ENCODE peak calls at places on chromosomes 13 and 19, in eight cellular contexts. One of them, this sample, is unnamed.

GRCh38 chr13:69857188-69857821 is 250.3 kb upstream of the ATXN8OS start:
- DNase-seq in lower leg skin: no peak
- DNase-seq in endothelial cell: no peak
- DNase-seq in cardiac muscle cell: peak
- DNase-seq in pancreas: no peak
- DNase-seq in neural crest cell: no peak
- DNase-seq in activated CD8-positive, alpha-beta T cell treated with anti-CD3 and anti-CD28 coated beads for 36 hours: no peak
- DNase-seq in WERI-Rb-1: no peak
- DNase-seq in this sample: no peak

GRCh38 chr13:44710576-44710975 is 134.4 kb upstream of the TSC22D1 start:
- DNase-seq in pancreas: no peak
- DNase-seq in cardiac muscle cell: no peak
- DNase-seq in lower leg skin: no peak
- DNase-seq in activated CD8-positive, alpha-beta T cell treated with anti-CD3 and anti-CD28 coated beads for 36 hours: peak
- DNase-seq in endothelial cell: no peak
- DNase-seq in neural crest cell: no peak
- DNase-seq in WERI-Rb-1: no peak
- DNase-seq in this sample: no peak

GRCh38 chr19:7970716-7971448 is 27.4 kb upstream of the TIMM44 start:
- DNase-seq in cardiac muscle cell: peak
- DNase-seq in WERI-Rb-1: peak
- DNase-seq in neural crest cell: peak
- DNase-seq in endothelial cell: peak
- DNase-seq in lower leg skin: no peak
- DNase-seq in activated CD8-positive, alpha-beta T cell treated with anti-CD3 and anti-CD28 coated beads for 36 hours: peak
- DNase-seq in pancreas: no peak
- DNase-seq in this sample: no peak

GRCh38 chr19:45498411-45499195 is at the start of gene PPM1N:
- DNase-seq in cardiac muscle cell: peak
- DNase-seq in activated CD8-positive, alpha-beta T cell treated with anti-CD3 and anti-CD28 coated beads for 36 hours: peak
- DNase-seq in pancreas: no peak
- DNase-seq in lower leg skin: no peak
- DNase-seq in WERI-Rb-1: peak
- DNase-seq in neural crest cell: peak
- DNase-seq in endothelial cell: peak
- DNase-seq in this sample: no peak

GRCh38 chr19:19704836-19705235 is 28.1 kb downstream of the ZNF14 start:
- DNase-seq in endothelial cell: no peak
- DNase-seq in pancreas: no peak
- DNase-seq in cardiac muscle cell: no peak
- DNase-seq in lower leg skin: no peak
- DNase-seq in neural crest cell: no peak
- DNase-seq in WERI-Rb-1: no peak
- DNase-seq in activated CD8-positive, alpha-beta T cell treated with anti-CD3 and anti-CD28 coated beads for 36 hours: no peak
- DNase-seq in this sample: peak

GRCh38 chr13:74755065-74755464 is 620.9 kb upstream of the KLF12 start:
- DNase-seq in activated CD8-positive, alpha-beta T cell treated with anti-CD3 and anti-CD28 coated beads for 36 hours: no peak
- DNase-seq in pancreas: no peak
- DNase-seq in WERI-Rb-1: no peak
- DNase-seq in cardiac muscle cell: no peak
- DNase-seq in endothelial cell: no peak
- DNase-seq in lower leg skin: no peak
- DNase-seq in neural crest cell: no peak
- DNase-seq in this sample: no peak

GRCh38 chr13:23377603-23378002 is 55.9 kb downstream of the SACS start:
- DNase-seq in endothelial cell: no peak
- DNase-seq in WERI-Rb-1: no peak
- DNase-seq in pancreas: no peak
- DNase-seq in lower leg skin: no peak
- DNase-seq in neural crest cell: no peak
- DNase-seq in activated CD8-positive, alpha-beta T cell treated with anti-CD3 and anti-CD28 coated beads for 36 hours: no peak
- DNase-seq in cardiac muscle cell: no peak
- DNase-seq in this sample: no peak

GRCh38 chr13:71459708-71460107 is 407.3 kb downstream of the DACH1 start:
- DNase-seq in lower leg skin: no peak
- DNase-seq in activated CD8-positive, alpha-beta T cell treated with anti-CD3 and anti-CD28 coated beads for 36 hours: no peak
- DNase-seq in WERI-Rb-1: no peak
- DNase-seq in neural crest cell: no peak
- DNase-seq in cardiac muscle cell: no peak
- DNase-seq in pancreas: no peak
- DNase-seq in endothelial cell: no peak
- DNase-seq in this sample: no peak

GRCh38 chr13:53513199-53513598 is 484.6 kb downstream of the OLFM4 start:
- DNase-seq in WERI-Rb-1: no peak
- DNase-seq in neural crest cell: no peak
- DNase-seq in cardiac muscle cell: no peak
- DNase-seq in pancreas: no peak
- DNase-seq in activated CD8-positive, alpha-beta T cell treated with anti-CD3 and anti-CD28 coated beads for 36 hours: no peak
- DNase-seq in lower leg skin: no peak
- DNase-seq in endothelial cell: no peak
- DNase-seq in this sample: no peak

GRCh38 chr13:107203146-107203847 is 635.4 kb upstream of the ARGLU1 start:
- DNase-seq in lower leg skin: no peak
- DNase-seq in WERI-Rb-1: peak
- DNase-seq in pancreas: no peak
- DNase-seq in neural crest cell: peak
- DNase-seq in cardiac muscle cell: peak
- DNase-seq in activated CD8-positive, alpha-beta T cell treated with anti-CD3 and anti-CD28 coated beads for 36 hours: no peak
- DNase-seq in endothelial cell: peak
- DNase-seq in this sample: no peak

GRCh38 chr13:99123101-99124045 is 77.3 kb upstream of the UBAC2 start:
- DNase-seq in pancreas: no peak
- DNase-seq in lower leg skin: no peak
- DNase-seq in cardiac muscle cell: no peak
- DNase-seq in WERI-Rb-1: no peak
- DNase-seq in endothelial cell: no peak
- DNase-seq in activated CD8-positive, alpha-beta T cell treated with anti-CD3 and anti-CD28 coated beads for 36 hours: no peak
- DNase-seq in neural crest cell: no peak
- DNase-seq in this sample: peak

GRCh38 chr19:48006762-48007161 is 12.3 kb downstream of the ELSPBP1 start:
- DNase-seq in neural crest cell: no peak
- DNase-seq in cardiac muscle cell: no peak
- DNase-seq in endothelial cell: no peak
- DNase-seq in lower leg skin: no peak
- DNase-seq in activated CD8-positive, alpha-beta T cell treated with anti-CD3 and anti-CD28 coated beads for 36 hours: peak
- DNase-seq in pancreas: no peak
- DNase-seq in WERI-Rb-1: no peak
- DNase-seq in this sample: no peak

GRCh38 chr13:42312817-42313431 is 41.0 kb downstream of the AKAP11 start:
- DNase-seq in endothelial cell: no peak
- DNase-seq in WERI-Rb-1: no peak
- DNase-seq in pancreas: no peak
- DNase-seq in activated CD8-positive, alpha-beta T cell treated with anti-CD3 and anti-CD28 coated beads for 36 hours: no peak
- DNase-seq in cardiac muscle cell: no peak
- DNase-seq in neural crest cell: no peak
- DNase-seq in lower leg skin: no peak
- DNase-seq in this sample: no peak

GRCh38 chr13:24264976-24265375 is 44.4 kb upstream of the C1QTNF9 start:
- DNase-seq in cardiac muscle cell: no peak
- DNase-seq in pancreas: no peak
- DNase-seq in lower leg skin: no peak
- DNase-seq in neural crest cell: no peak
- DNase-seq in activated CD8-positive, alpha-beta T cell treated with anti-CD3 and anti-CD28 coated beads for 36 hours: peak
- DNase-seq in endothelial cell: no peak
- DNase-seq in WERI-Rb-1: no peak
- DNase-seq in this sample: peak

GRCh38 chr13:113579686-113580085 is 4.9 kb upstream of the TFDP1 start:
- DNase-seq in WERI-Rb-1: peak
- DNase-seq in endothelial cell: no peak
- DNase-seq in cardiac muscle cell: no peak
- DNase-seq in pancreas: no peak
- DNase-seq in lower leg skin: no peak
- DNase-seq in activated CD8-positive, alpha-beta T cell treated with anti-CD3 and anti-CD28 coated beads for 36 hours: no peak
- DNase-seq in neural crest cell: no peak
- DNase-seq in this sample: peak

GRCh38 chr13:43389573-43389972 is 366.2 kb downstream of the DNAJC15 start:
- DNase-seq in endothelial cell: no peak
- DNase-seq in activated CD8-positive, alpha-beta T cell treated with anti-CD3 and anti-CD28 coated beads for 36 hours: no peak
- DNase-seq in cardiac muscle cell: no peak
- DNase-seq in WERI-Rb-1: no peak
- DNase-seq in neural crest cell: no peak
- DNase-seq in pancreas: no peak
- DNase-seq in lower leg skin: no peak
- DNase-seq in this sample: no peak

GRCh38 chr19:48169974-48170803 is at the start of the genes LIG1 and ZSWIM9:
- DNase-seq in lower leg skin: peak
- DNase-seq in neural crest cell: peak
- DNase-seq in pancreas: peak
- DNase-seq in WERI-Rb-1: peak
- DNase-seq in cardiac muscle cell: peak
- DNase-seq in activated CD8-positive, alpha-beta T cell treated with anti-CD3 and anti-CD28 coated beads for 36 hours: peak
- DNase-seq in endothelial cell: peak
- DNase-seq in this sample: peak

GRCh38 chr13:102962430-102962829 is 103.8 kb downstream of the SLC10A2 start:
- DNase-seq in activated CD8-positive, alpha-beta T cell treated with anti-CD3 and anti-CD28 coated beads for 36 hours: no peak
- DNase-seq in endothelial cell: no peak
- DNase-seq in WERI-Rb-1: no peak
- DNase-seq in pancreas: no peak
- DNase-seq in lower leg skin: no peak
- DNase-seq in cardiac muscle cell: no peak
- DNase-seq in neural crest cell: no peak
- DNase-seq in this sample: no peak

GRCh38 chr19:38209671-38210457 is 14.2 kb downstream of the DPF1 start:
- DNase-seq in lower leg skin: peak
- DNase-seq in endothelial cell: no peak
- DNase-seq in activated CD8-positive, alpha-beta T cell treated with anti-CD3 and anti-CD28 coated beads for 36 hours: no peak
- DNase-seq in pancreas: no peak
- DNase-seq in neural crest cell: no peak
- DNase-seq in WERI-Rb-1: peak
- DNase-seq in cardiac muscle cell: peak
- DNase-seq in this sample: no peak

GRCh38 chr19:17183271-17183757 is 31.8 kb upstream of the USE1 start:
- DNase-seq in pancreas: no peak
- DNase-seq in neural crest cell: no peak
- DNase-seq in endothelial cell: no peak
- DNase-seq in lower leg skin: no peak
- DNase-seq in cardiac muscle cell: no peak
- DNase-seq in WERI-Rb-1: no peak
- DNase-seq in activated CD8-positive, alpha-beta T cell treated with anti-CD3 and anti-CD28 coated beads for 36 hours: peak
- DNase-seq in this sample: no peak
- TF ChIP-seq CTCF in pancreas: no peak
- TF ChIP-seq CTCF in neural crest cell: no peak
- TF ChIP-seq CTCF in endothelial cell: no peak
- TF ChIP-seq CTCF in lower leg skin: no peak
- TF ChIP-seq CTCF in cardiac muscle cell: peak
- TF ChIP-seq CTCF in WERI-Rb-1: no peak
- TF ChIP-seq CTCF in activated CD8-positive, alpha-beta T cell treated with anti-CD3 and anti-CD28 coated beads for 36 hours: peak
- TF ChIP-seq CTCF in this sample: no peak

GRCh38 chr13:50907781-50908180 is 1.8 kb upstream of the RNASEH2B start:
- DNase-seq in pancreas: no peak
- DNase-seq in cardiac muscle cell: no peak
- DNase-seq in WERI-Rb-1: no peak
- DNase-seq in endothelial cell: no peak
- DNase-seq in neural crest cell: no peak
- DNase-seq in lower leg skin: no peak
- DNase-seq in activated CD8-positive, alpha-beta T cell treated with anti-CD3 and anti-CD28 coated beads for 36 hours: no peak
- DNase-seq in this sample: no peak
- TF ChIP-seq CTCF in pancreas: no peak
- TF ChIP-seq CTCF in cardiac muscle cell: no peak
- TF ChIP-seq CTCF in WERI-Rb-1: no peak
- TF ChIP-seq CTCF in endothelial cell: no peak
- TF ChIP-seq CTCF in neural crest cell: no peak
- TF ChIP-seq CTCF in lower leg skin: no peak
- TF ChIP-seq CTCF in activated CD8-positive, alpha-beta T cell treated with anti-CD3 and anti-CD28 coated beads for 36 hours: no peak
- TF ChIP-seq CTCF in this sample: no peak

GRCh38 chr19:3276341-3276799 is 51.9 kb downstream of the CELF5 start:
- DNase-seq in neural crest cell: no peak
- DNase-seq in endothelial cell: peak
- DNase-seq in activated CD8-positive, alpha-beta T cell treated with anti-CD3 and anti-CD28 coated beads for 36 hours: peak
- DNase-seq in cardiac muscle cell: no peak
- DNase-seq in lower leg skin: peak
- DNase-seq in WERI-Rb-1: peak
- DNase-seq in pancreas: peak
- DNase-seq in this sample: no peak

GRCh38 chr19:3274245-3275067 is 50.0 kb downstream of the CELF5 start:
- DNase-seq in endothelial cell: no peak
- DNase-seq in WERI-Rb-1: no peak
- DNase-seq in activated CD8-positive, alpha-beta T cell treated with anti-CD3 and anti-CD28 coated beads for 36 hours: no peak
- DNase-seq in neural crest cell: no peak
- DNase-seq in cardiac muscle cell: no peak
- DNase-seq in pancreas: no peak
- DNase-seq in lower leg skin: no peak
- DNase-seq in this sample: no peak

GRCh38 chr19:3277649-3278048 is 53.2 kb downstream of the CELF5 start:
- DNase-seq in pancreas: no peak
- DNase-seq in cardiac muscle cell: no peak
- DNase-seq in neural crest cell: no peak
- DNase-seq in WERI-Rb-1: no peak
- DNase-seq in lower leg skin: no peak
- DNase-seq in activated CD8-positive, alpha-beta T cell treated with anti-CD3 and anti-CD28 coated beads for 36 hours: no peak
- DNase-seq in endothelial cell: no peak
- DNase-seq in this sample: no peak

GRCh38 chr19:3275068-3275582 is 50.7 kb downstream of the CELF5 start:
- DNase-seq in pancreas: no peak
- DNase-seq in endothelial cell: peak
- DNase-seq in activated CD8-positive, alpha-beta T cell treated with anti-CD3 and anti-CD28 coated beads for 36 hours: peak
- DNase-seq in neural crest cell: peak
- DNase-seq in cardiac muscle cell: peak
- DNase-seq in lower leg skin: no peak
- DNase-seq in WERI-Rb-1: peak
- DNase-seq in this sample: no peak

DNA sequence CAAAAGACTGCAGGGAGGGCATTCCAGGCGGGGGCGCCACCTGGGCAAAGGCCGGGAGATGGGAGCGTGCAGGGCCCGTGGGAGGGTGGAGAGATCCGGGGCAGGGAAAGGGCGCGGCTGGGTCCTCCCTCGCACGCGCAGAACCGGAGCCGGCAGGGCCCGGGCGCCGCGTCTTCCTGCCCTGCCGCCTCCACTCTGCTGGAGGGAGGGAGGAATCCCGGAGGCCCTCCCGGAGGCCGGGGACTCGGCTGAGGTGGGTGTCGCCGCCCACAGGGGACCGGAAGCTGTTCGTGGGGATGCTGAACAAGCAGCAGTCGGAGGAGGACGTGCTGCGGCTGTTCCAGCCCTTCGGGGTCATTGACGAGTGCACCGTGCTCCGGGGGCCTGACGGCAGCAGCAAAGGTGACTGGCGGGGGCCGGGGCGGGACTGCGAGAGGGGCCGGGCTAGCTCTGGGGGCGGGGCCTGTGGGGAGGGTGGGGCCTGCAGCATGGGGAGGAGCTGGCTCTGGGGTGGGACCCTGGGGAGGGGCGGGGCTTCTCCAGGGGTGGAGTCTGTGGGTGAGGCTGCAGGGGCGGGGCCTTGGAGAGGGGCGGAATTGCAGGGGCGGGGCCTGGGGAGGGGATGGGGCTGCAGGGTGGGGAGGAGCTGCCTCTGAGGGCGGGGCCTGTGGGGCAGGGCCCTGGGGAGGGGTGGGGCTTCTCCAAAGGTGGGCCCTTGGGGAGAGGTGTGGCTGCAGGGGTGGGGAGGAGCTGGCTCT is 51.3 kb downstream of the CELF5 start:
- DNase-seq in pancreas: peak
- DNase-seq in WERI-Rb-1: peak
- DNase-seq in neural crest cell: peak
- DNase-seq in activated CD8-positive, alpha-beta T cell treated with anti-CD3 and anti-CD28 coated beads for 36 hours: peak
- DNase-seq in cardiac muscle cell: peak
- DNase-seq in endothelial cell: peak
- DNase-seq in lower leg skin: peak
- DNase-seq in this sample: peak
- TF ChIP-seq CTCF in pancreas: no peak
- TF ChIP-seq CTCF in WERI-Rb-1: peak
- TF ChIP-seq CTCF in neural crest cell: peak
- TF ChIP-seq CTCF in activated CD8-positive, alpha-beta T cell treated with anti-CD3 and anti-CD28 coated beads for 36 hours: peak
- TF ChIP-seq CTCF in cardiac muscle cell: no peak
- TF ChIP-seq CTCF in endothelial cell: peak
- TF ChIP-seq CTCF in lower leg skin: no peak
- TF ChIP-seq CTCF in this sample: peak

GRCh38 chr19:21758296-21758695 is 9.1 kb downstream of the ZNF100 start:
- DNase-seq in lower leg skin: no peak
- DNase-seq in neural crest cell: no peak
- DNase-seq in pancreas: no peak
- DNase-seq in WERI-Rb-1: no peak
- DNase-seq in activated CD8-positive, alpha-beta T cell treated with anti-CD3 and anti-CD28 coated beads for 36 hours: no peak
- DNase-seq in cardiac muscle cell: no peak
- DNase-seq in endothelial cell: no peak
- DNase-seq in this sample: no peak
- TF ChIP-seq CTCF in lower leg skin: no peak
- TF ChIP-seq CTCF in neural crest cell: no peak
- TF ChIP-seq CTCF in pancreas: no peak
- TF ChIP-seq CTCF in WERI-Rb-1: peak
- TF ChIP-seq CTCF in activated CD8-positive, alpha-beta T cell treated with anti-CD3 and anti-CD28 coated beads for 36 hours: no peak
- TF ChIP-seq CTCF in cardiac muscle cell: no peak
- TF ChIP-seq CTCF in endothelial cell: no peak
- TF ChIP-seq CTCF in this sample: no peak